ENCODE peak calls at places on chromosome 7, in nine cellular contexts. N is ELF-1; S is activated B cell treated with CpG ODN at 0.5 μM for 24 hours; G is posterior cingulate gyrus; J is HT1080; O is activated naive CD4-positive, alpha-beta T cell treated with anti-CD3 and anti-CD28 coated beads, Interleukin-2, amount 50 U/mL, for 16 hours; Y is stimulated activated CD8-positive, alpha-beta memory T cell treated with anti-CD3 and anti-CD28 coated beads, Interleukin-15, amount 100 ng/mL, for 24 hours; W is stimulated activated CD4-positive, alpha-beta T cell treated with anti-CD3 and anti-CD28 coated beads, Interleukin-12 subunit alpha, Interleukin-12 subunit beta, amount 100 ng/mL, for 48 hours; T is activated CD4-positive, CD25-positive, alpha-beta regulatory T cell. A is an unnamed sample.

GRCh38 chr7:77887567-77887966 is 89.0 kb downstream of the PHTF2 start:
- DNase-seq in N (no peak), S (no peak), G (no peak), J (peak), O (no peak), Y (no peak), W (no peak), T (no peak), A (no peak)

GRCh38 chr7:74334026-74334425 is 44.8 kb downstream of the CLIP2 start:
- DNase-seq in N (no peak), S (no peak), G (no peak), J (no peak), O (no peak), Y (no peak), W (no peak), T (no peak), A (no peak)

GRCh38 chr7:99860281-99861127 is 16.3 kb downstream of the OR2AE1 start:
- DNase-seq in N (peak), S (no peak), G (no peak), J (peak), O (no peak), Y (no peak), W (no peak), T (no peak), A (no peak)

GRCh38 chr7:51477323-51477722 is 160.7 kb upstream of the COBL start:
- DNase-seq in N (no peak), S (no peak), G (no peak), J (no peak), O (no peak), Y (no peak), W (no peak), T (no peak), A (no peak)

GRCh38 chr7:32036557-32036956 is 33.6 kb downstream of the PDE1C start:
- DNase-seq in N (no peak), S (no peak), G (no peak), J (peak), O (no peak), Y (no peak), W (no peak), T (no peak), A (no peak)

GRCh38 chr7:50339990-50340500 is 35.5 kb downstream of the IKZF1 start:
- DNase-seq in N (peak), S (no peak), G (no peak), J (no peak), O (peak), Y (no peak), W (no peak), T (no peak), A (no peak)

GRCh38 chr7:121558288-121558687 is 162.2 kb upstream of the FAM3C start:
- DNase-seq in N (no peak), S (no peak), G (no peak), J (no peak), O (no peak), Y (no peak), W (no peak), T (no peak), A (no peak)

GRCh38 chr7:88111136-88111748 is 108.6 kb downstream of the SRI start:
- DNase-seq in N (no peak), S (no peak), G (no peak), J (peak), O (no peak), Y (no peak), W (no peak), T (no peak), A (no peak)

GRCh38 chr7:28774529-28775057 is 183.5 kb downstream of the TRIL start:
- DNase-seq in N (no peak), S (no peak), G (no peak), J (no peak), O (no peak), Y (no peak), W (no peak), T (no peak), A (no peak)

GRCh38 chr7:155568961-155569360 is 22.6 kb upstream of the CNPY1 start:
- DNase-seq in N (no peak), S (no peak), G (no peak), J (no peak), O (no peak), Y (no peak), W (no peak), T (no peak), A (no peak)

GRCh38 chr7:99267530-99268360 is 4.9 kb upstream of the MYH16 start:
- DNase-seq in N (no peak), S (no peak), G (peak), J (peak), O (no peak), Y (no peak), W (no peak), T (no peak), A (no peak)

GRCh38 chr7:116515584-116515983 is 9.3 kb upstream of the CAV1 start:
- DNase-seq in N (no peak), S (no peak), G (no peak), J (no peak), O (no peak), Y (no peak), W (no peak), T (no peak), A (no peak)

A was measured in NCI-H1048.